ENCODE peak calls at places on chromosomes 4 and X, in seven cellular contexts. One of them, this sample, is unnamed.

GRCh38 chr4:183362916-183363542 is 40.8 kb upstream of the CLDN24 start:
- DNase-seq in HCT116: peak; percentile 24
- DNase-seq in breast epithelium: no peak
- DNase-seq in HepG2: peak; percentile 14
- DNase-seq in HL-60: no peak
- DNase-seq in SK-N-SH: no peak
- DNase-seq in stomach: no peak
- DNase-seq in this sample: peak; percentile 24

GRCh38 chr4:180120114-180120513 is 2123.1 kb upstream of the TENM3 start:
- DNase-seq in HCT116: no peak
- DNase-seq in breast epithelium: no peak
- DNase-seq in HepG2: no peak
- DNase-seq in HL-60: no peak
- DNase-seq in SK-N-SH: no peak
- DNase-seq in stomach: no peak
- DNase-seq in this sample: no peak

GRCh38 chr4:76745264-76745663 is 152.7 kb downstream of the SOWAHB start:
- DNase-seq in HCT116: no peak
- DNase-seq in breast epithelium: no peak
- DNase-seq in HepG2: no peak
- DNase-seq in HL-60: no peak
- DNase-seq in SK-N-SH: no peak
- DNase-seq in stomach: no peak
- DNase-seq in this sample: no peak

GRCh38 chr4:76197971-76198410 is 15.6 kb downstream of the SCARB2 start:
- DNase-seq in HCT116: no peak
- DNase-seq in breast epithelium: peak; percentile 66
- DNase-seq in HepG2: no peak
- DNase-seq in HL-60: peak; percentile 72
- DNase-seq in SK-N-SH: peak; percentile 58
- DNase-seq in stomach: no peak
- DNase-seq in this sample: peak; percentile 79

GRCh38 chr4:103996637-103997036 is 276.9 kb upstream of the TACR3 start:
- DNase-seq in HCT116: peak; percentile 78
- DNase-seq in breast epithelium: peak; percentile 44
- DNase-seq in HepG2: peak; percentile 45
- DNase-seq in HL-60: peak; percentile 9
- DNase-seq in SK-N-SH: no peak
- DNase-seq in stomach: no peak
- DNase-seq in this sample: no peak

GRCh38 chrX:130174937-130175336 is 3.2 kb downstream of the RAB33A start:
- DNase-seq in HCT116: no peak
- DNase-seq in breast epithelium: no peak
- DNase-seq in HepG2: no peak
- DNase-seq in HL-60: no peak
- DNase-seq in SK-N-SH: no peak
- DNase-seq in stomach: no peak
- DNase-seq in this sample: no peak

GRCh38 chr4:140156529-140157171 is 2.7 kb upstream of the MAML3 start:
- DNase-seq in HCT116: no peak
- DNase-seq in breast epithelium: no peak
- DNase-seq in HepG2: no peak
- DNase-seq in HL-60: peak; percentile 84
- DNase-seq in SK-N-SH: no peak
- DNase-seq in stomach: no peak
- DNase-seq in this sample: no peak

GRCh38 chrX:134512566-134512965 is 52.6 kb downstream of the HPRT1 start:
- DNase-seq in HCT116: peak; percentile 34
- DNase-seq in breast epithelium: no peak
- DNase-seq in HepG2: peak; percentile 25
- DNase-seq in HL-60: no peak
- DNase-seq in SK-N-SH: no peak
- DNase-seq in stomach: no peak
- DNase-seq in this sample: no peak

GRCh38 chrX:136310411-136310810 is 9.6 kb downstream of the ADGRG4 start:
- DNase-seq in HCT116: no peak
- DNase-seq in breast epithelium: no peak
- DNase-seq in HepG2: no peak
- DNase-seq in HL-60: no peak
- DNase-seq in SK-N-SH: no peak
- DNase-seq in stomach: no peak
- DNase-seq in this sample: no peak

GRCh38 chr4:6241062-6241845 is 28.4 kb upstream of the WFS1 start:
- DNase-seq in HCT116: no peak
- DNase-seq in breast epithelium: no peak
- DNase-seq in HepG2: no peak
- DNase-seq in HL-60: no peak
- DNase-seq in SK-N-SH: no peak
- DNase-seq in stomach: no peak
- DNase-seq in this sample: peak; percentile 63

GRCh38 chr4:123667496-123667895 is 270.9 kb downstream of the SPRY1 start:
- DNase-seq in HCT116: no peak
- DNase-seq in breast epithelium: no peak
- DNase-seq in HepG2: no peak
- DNase-seq in HL-60: no peak
- DNase-seq in SK-N-SH: no peak
- DNase-seq in stomach: no peak
- DNase-seq in this sample: no peak

GRCh38 chrX:39150210-39150609 is 349.0 kb downstream of the MID1IP1 start:
- DNase-seq in HCT116: no peak
- DNase-seq in breast epithelium: no peak
- DNase-seq in HepG2: no peak
- DNase-seq in HL-60: no peak
- DNase-seq in SK-N-SH: no peak
- DNase-seq in stomach: no peak
- DNase-seq in this sample: no peak

GRCh38 chr4:152064753-152065152 is 303.9 kb upstream of the GATB start:
- DNase-seq in HCT116: no peak
- DNase-seq in breast epithelium: no peak
- DNase-seq in HepG2: no peak
- DNase-seq in HL-60: no peak
- DNase-seq in SK-N-SH: no peak
- DNase-seq in stomach: no peak
- DNase-seq in this sample: no peak

GRCh38 chr4:134780244-134780643 is 578.7 kb upstream of the PABPC4L start:
- DNase-seq in HCT116: no peak
- DNase-seq in breast epithelium: no peak
- DNase-seq in HepG2: no peak
- DNase-seq in HL-60: no peak
- DNase-seq in SK-N-SH: no peak
- DNase-seq in stomach: no peak
- DNase-seq in this sample: no peak

GRCh38 chr4:127249767-127250108 is 383.0 kb upstream of the INTU start:
- DNase-seq in HCT116: no peak
- DNase-seq in breast epithelium: no peak
- DNase-seq in HepG2: no peak
- DNase-seq in HL-60: peak; percentile 30
- DNase-seq in SK-N-SH: no peak
- DNase-seq in stomach: no peak
- DNase-seq in this sample: no peak

GRCh38 chr4:156169861-156170260 is 216.2 kb upstream of the CTSO start:
- DNase-seq in HCT116: no peak
- DNase-seq in breast epithelium: no peak
- DNase-seq in HepG2: no peak
- DNase-seq in HL-60: no peak
- DNase-seq in SK-N-SH: no peak
- DNase-seq in stomach: no peak
- DNase-seq in this sample: no peak

GRCh38 chrX:150326843-150327242 is 36.3 kb upstream of the MAMLD1 start:
- DNase-seq in HCT116: no peak
- DNase-seq in breast epithelium: no peak
- DNase-seq in HepG2: no peak
- DNase-seq in HL-60: no peak
- DNase-seq in SK-N-SH: no peak
- DNase-seq in stomach: no peak
- DNase-seq in this sample: no peak

GRCh38 chr4:55169352-55169959 is 44.1 kb upstream of the KDR start:
- DNase-seq in HCT116: no peak
- DNase-seq in breast epithelium: no peak
- DNase-seq in HepG2: peak; percentile 18
- DNase-seq in HL-60: no peak
- DNase-seq in SK-N-SH: no peak
- DNase-seq in stomach: peak; percentile 28
- DNase-seq in this sample: no peak

GRCh38 chr4:86706923-86707597 is 112.9 kb downstream of the PTPN13 start:
- DNase-seq in HCT116: no peak
- DNase-seq in breast epithelium: no peak
- DNase-seq in HepG2: no peak
- DNase-seq in HL-60: no peak
- DNase-seq in SK-N-SH: no peak
- DNase-seq in stomach: no peak
- DNase-seq in this sample: no peak

DNA sequence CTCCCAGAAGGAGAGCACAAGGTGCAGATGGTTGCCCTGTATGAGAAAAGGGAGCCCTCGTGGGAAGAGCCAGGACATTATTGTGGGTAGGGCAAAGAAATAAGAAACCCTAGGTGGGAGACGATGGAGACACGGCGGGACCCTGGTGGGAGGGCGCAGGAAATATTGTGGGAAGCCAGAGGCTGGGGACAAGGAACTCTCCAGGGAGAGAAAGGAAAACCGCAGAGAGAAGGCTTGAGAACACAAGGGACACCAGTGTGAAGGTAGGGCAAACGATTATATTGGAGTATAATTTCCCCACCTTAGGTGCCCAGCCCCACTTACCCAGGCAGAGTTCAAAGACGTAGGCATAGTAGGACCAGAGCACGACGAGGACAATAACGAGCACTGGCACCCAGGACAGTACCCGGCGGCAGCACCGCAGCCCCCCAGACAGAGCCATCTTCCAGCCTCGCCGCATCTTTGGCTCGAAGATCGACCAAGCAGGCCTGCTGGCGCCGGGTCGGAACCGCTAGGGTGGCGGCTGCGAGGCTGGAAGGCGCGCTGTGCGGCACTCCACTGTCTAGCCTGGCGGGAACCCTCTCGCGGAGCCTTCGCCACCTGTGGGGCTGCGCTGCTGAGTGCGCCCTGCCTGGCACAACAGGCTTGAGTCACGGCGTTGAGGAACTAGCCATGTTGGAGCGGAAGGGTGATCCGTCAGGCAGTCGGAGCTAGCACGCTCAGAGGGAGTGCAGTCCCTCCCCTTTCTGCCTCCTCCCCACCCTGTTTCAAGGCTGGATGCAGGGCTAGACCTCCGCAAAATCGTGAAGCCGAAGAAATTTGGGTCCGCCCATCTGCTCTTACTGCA is at the start of gene ZDHHC15:
- DNase-seq in HCT116: no peak
- DNase-seq in breast epithelium: no peak
- DNase-seq in HepG2: no peak
- DNase-seq in HL-60: peak; percentile 11
- DNase-seq in SK-N-SH: peak; percentile 64
- DNase-seq in stomach: peak; percentile 55
- DNase-seq in this sample: peak; percentile 86
- TF ChIP-seq POLR2AphosphoS5 in HCT116: no peak
- TF ChIP-seq POLR2AphosphoS5 in breast epithelium: no peak
- TF ChIP-seq POLR2AphosphoS5 in HepG2: no peak
- TF ChIP-seq POLR2AphosphoS5 in HL-60: no peak
- TF ChIP-seq POLR2AphosphoS5 in SK-N-SH: no peak
- TF ChIP-seq POLR2AphosphoS5 in stomach: no peak
- TF ChIP-seq POLR2AphosphoS5 in this sample: peak; percentile 73

DNA sequence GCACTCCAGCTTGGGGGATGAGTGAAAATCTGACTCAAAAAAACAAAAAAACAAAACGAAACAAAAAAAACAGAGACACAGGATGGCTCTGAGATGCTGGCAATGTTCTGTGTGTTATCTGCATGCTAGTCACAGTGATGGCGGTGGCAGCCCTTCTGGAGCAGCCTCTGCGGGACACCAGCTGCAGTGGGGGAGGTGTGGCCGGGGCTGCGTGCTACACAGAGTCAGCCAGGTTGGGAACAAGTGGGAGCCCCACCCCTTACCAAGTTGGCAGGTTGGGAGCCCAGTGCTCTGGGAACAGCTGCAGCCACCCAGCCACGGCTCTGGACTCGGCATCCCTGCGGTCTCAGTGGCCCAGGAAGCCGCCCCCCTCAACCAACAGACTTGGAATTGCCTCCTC is 206.5 kb upstream of the ZFP42 start:
- DNase-seq in HCT116: no peak
- DNase-seq in breast epithelium: no peak
- DNase-seq in HepG2: no peak
- DNase-seq in HL-60: no peak
- DNase-seq in SK-N-SH: no peak
- DNase-seq in stomach: no peak
- DNase-seq in this sample: no peak
- TF ChIP-seq CTCF in HCT116: no peak
- TF ChIP-seq CTCF in breast epithelium: no peak
- TF ChIP-seq CTCF in HepG2: no peak
- TF ChIP-seq CTCF in HL-60: no peak
- TF ChIP-seq CTCF in SK-N-SH: no peak
- TF ChIP-seq CTCF in stomach: no peak
- TF ChIP-seq CTCF in this sample: no peak

DNA sequence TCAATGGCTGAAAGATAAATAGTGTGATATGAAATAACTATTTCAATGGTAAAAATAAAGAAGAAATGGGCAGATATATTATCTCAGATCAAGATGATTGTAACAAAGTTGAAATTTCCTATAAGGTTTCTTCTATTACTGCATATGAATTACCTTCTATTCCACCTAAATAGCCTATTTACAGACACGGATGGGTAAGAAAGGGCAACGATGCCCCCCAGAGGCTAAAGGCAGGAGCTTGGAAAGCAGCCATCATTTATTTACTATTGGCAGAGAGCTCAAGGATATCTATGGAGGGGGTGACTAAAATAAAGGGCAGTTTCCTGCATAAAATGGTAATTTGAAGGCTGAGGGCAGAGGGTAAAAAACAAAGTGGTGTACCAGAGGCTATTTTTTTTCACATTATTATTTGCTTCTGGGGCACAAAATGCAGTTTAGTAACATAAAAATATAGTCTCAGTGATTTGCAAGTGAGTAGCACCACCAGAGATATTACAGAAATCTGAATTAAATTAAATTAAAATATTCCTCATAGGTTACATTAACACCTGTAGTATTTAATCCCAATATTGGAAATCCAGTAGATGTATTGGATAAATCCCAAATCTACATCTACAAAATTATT is 123.1 kb downstream of the BTC start:
- DNase-seq in HCT116: peak; percentile 70
- DNase-seq in breast epithelium: no peak
- DNase-seq in HepG2: peak; percentile 69
- DNase-seq in HL-60: peak; percentile 66
- DNase-seq in SK-N-SH: peak; percentile 7
- DNase-seq in stomach: peak; percentile 46
- DNase-seq in this sample: no peak
- TF ChIP-seq POLR2AphosphoS5 in HCT116: no peak
- TF ChIP-seq POLR2AphosphoS5 in breast epithelium: no peak
- TF ChIP-seq POLR2AphosphoS5 in HepG2: no peak
- TF ChIP-seq POLR2AphosphoS5 in HL-60: no peak
- TF ChIP-seq POLR2AphosphoS5 in SK-N-SH: no peak
- TF ChIP-seq POLR2AphosphoS5 in stomach: no peak
- TF ChIP-seq POLR2AphosphoS5 in this sample: no peak

GRCh38 chrX:126141014-126141413 is 25.1 kb downstream of the DCAF12L2 start:
- DNase-seq in HCT116: no peak
- DNase-seq in breast epithelium: no peak
- DNase-seq in HepG2: no peak
- DNase-seq in HL-60: no peak
- DNase-seq in SK-N-SH: no peak
- DNase-seq in stomach: no peak
- DNase-seq in this sample: no peak

DNA sequence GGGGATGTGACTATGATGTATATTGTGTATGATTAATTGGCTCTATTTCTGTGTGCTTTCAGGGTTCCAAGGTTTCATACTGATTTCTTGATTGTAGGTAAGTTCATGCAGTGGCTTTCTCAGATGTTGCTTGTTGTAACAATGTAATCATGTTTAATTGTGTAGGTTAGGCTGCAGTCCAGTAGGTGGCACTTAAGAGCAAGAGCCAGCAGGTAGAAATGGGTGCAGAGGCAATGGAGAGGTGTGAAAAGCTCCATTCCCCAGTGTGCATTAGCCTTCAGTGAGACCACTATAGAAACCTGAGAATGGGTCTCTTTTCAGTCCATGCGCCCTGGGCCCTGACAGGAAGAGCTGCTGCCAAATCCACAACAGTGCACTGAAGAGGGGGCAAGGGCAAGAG is 28.2 kb downstream of the DCAF12L2 start:
- DNase-seq in HCT116: no peak
- DNase-seq in breast epithelium: no peak
- DNase-seq in HepG2: no peak
- DNase-seq in HL-60: peak; percentile 4
- DNase-seq in SK-N-SH: peak; percentile 8
- DNase-seq in stomach: no peak
- DNase-seq in this sample: no peak
- TF ChIP-seq CTCF in HCT116: no peak
- TF ChIP-seq CTCF in breast epithelium: no peak
- TF ChIP-seq CTCF in HepG2: no peak
- TF ChIP-seq CTCF in HL-60: no peak
- TF ChIP-seq CTCF in SK-N-SH: peak; percentile 49
- TF ChIP-seq CTCF in stomach: no peak
- TF ChIP-seq CTCF in this sample: no peak

This sample was measured in spleen.